ENCODE peak calls at places on chromosomes 5 and 9, in nine cellular contexts. M is sigmoid colon, C is suprapubic skin, J is prostate gland, H is breast epithelium, L is body of pancreas, T is NB4, R is HepG2, Y is esophagus muscularis mucosa. W is an unnamed sample.

GRCh38 chr5:141713616-141714309 is 31.7 kb upstream of the ARAP3 start:
- DNase-seq in M (no peak), C (no peak), J (no peak), H (no peak), L (no peak), T (no peak), R (peak; percentile 9), Y (no peak), W (no peak)

GRCh38 chr5:164353155-164353554 is 847.7 kb downstream of the MAT2B start:
- DNase-seq in M (no peak), C (no peak), J (no peak), H (no peak), L (no peak), T (no peak), R (no peak), Y (no peak), W (peak; percentile 15)

GRCh38 chr9:84940294-84940693 is 270.8 kb downstream of the NTRK2 start:
- DNase-seq in M (no peak), C (no peak), J (no peak), H (no peak), L (no peak), T (no peak), R (no peak), Y (no peak), W (no peak)

GRCh38 chr5:86500947-86501346 is 116.8 kb upstream of the COX7C start:
- DNase-seq in M (no peak), C (no peak), J (no peak), H (no peak), L (no peak), T (peak; percentile 1), R (no peak), Y (no peak), W (no peak)

GRCh38 chr9:18566125-18566524 is 92.2 kb downstream of the ADAMTSL1 start:
- DNase-seq in M (no peak), C (no peak), J (no peak), H (no peak), L (no peak), T (no peak), R (no peak), Y (no peak), W (no peak)

GRCh38 chr9:115069771-115070170 is 48.2 kb downstream of the TNC start:
- DNase-seq in M (no peak), C (no peak), J (no peak), H (no peak), L (no peak), T (no peak), R (no peak), Y (no peak), W (no peak)

GRCh38 chr9:123761905-123762605 is 167.9 kb downstream of the DENND1A start:
- DNase-seq in M (no peak), C (no peak), J (no peak), H (no peak), L (no peak), T (no peak), R (peak; percentile 66), Y (no peak), W (no peak)

GRCh38 chr5:133496631-133497030 is 115.7 kb downstream of the FSTL4 start:
- DNase-seq in M (no peak), C (no peak), J (no peak), H (no peak), L (no peak), T (no peak), R (no peak), Y (peak; percentile 72), W (no peak)

GRCh38 chr9:133844876-133845658 is 106.9 kb upstream of the SARDH start:
- DNase-seq in M (peak; percentile 87), C (no peak), J (no peak), H (peak; percentile 25), L (peak; percentile 75), T (peak; percentile 24), R (no peak), Y (no peak), W (no peak)

GRCh38 chr5:81909677-81910076 is 62.1 kb upstream of the ATG10 start:
- DNase-seq in M (no peak), C (no peak), J (no peak), H (no peak), L (no peak), T (peak; percentile 52), R (no peak), Y (no peak), W (no peak)

GRCh38 chr9:71223953-71224538 is 102.6 kb upstream of the TRPM3 start:
- DNase-seq in M (no peak), C (no peak), J (no peak), H (no peak), L (no peak), T (no peak), R (peak; percentile 7), Y (no peak), W (no peak)

DNA sequence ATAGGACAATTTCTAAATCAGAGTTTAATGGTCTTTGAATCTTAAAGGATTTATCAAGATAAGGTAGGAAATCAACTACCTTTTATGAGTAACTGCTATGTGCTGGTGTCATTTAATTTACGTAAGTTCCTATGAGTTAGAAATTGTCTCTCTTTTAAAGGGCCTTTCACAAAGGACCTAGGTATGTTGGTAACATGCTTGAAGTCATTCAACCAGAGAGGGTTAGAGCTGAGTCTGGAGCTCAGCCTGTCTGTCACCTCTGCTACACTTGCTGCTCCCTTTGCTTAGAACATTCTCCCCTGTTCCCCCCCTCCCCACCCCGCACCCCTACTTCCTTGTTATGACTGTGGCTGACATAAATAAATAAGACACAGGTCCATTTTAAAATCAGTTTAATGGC is 190.3 kb upstream of the SEMA6A start:
- DNase-seq in M (no peak), C (no peak), J (no peak), H (no peak), L (no peak), T (no peak), R (no peak), Y (no peak), W (no peak)
- TF ChIP-seq POLR2A in M (no peak), C (no peak), J (no peak), H (no peak), L (no peak), T (no peak), R (no peak), Y (no peak), W (no peak)

GRCh38 chr5:56951946-56952691 is at the start of gene MIER3:
- DNase-seq in M (peak; percentile 88), C (peak; percentile 87), J (peak; percentile 69), H (peak; percentile 48), L (peak; percentile 79), T (peak; percentile 84), R (peak; percentile 43), Y (no peak), W (peak; percentile 89)
- TF ChIP-seq POLR2A in M (no peak), C (no peak), J (peak; percentile 12), H (no peak), L (peak; percentile 19), T (peak; percentile 40), R (peak; percentile 55), Y (no peak), W (no peak)

GRCh38 chr9:14107495-14107894 is 206.4 kb downstream of the NFIB start:
- DNase-seq in M (no peak), C (no peak), J (no peak), H (no peak), L (no peak), T (no peak), R (no peak), Y (no peak), W (no peak)

GRCh38 chr9:14107977-14108376 is 206.0 kb downstream of the NFIB start:
- DNase-seq in M (no peak), C (no peak), J (no peak), H (no peak), L (peak; percentile 30), T (no peak), R (no peak), Y (no peak), W (peak; percentile 42)

GRCh38 chr9:14103115-14103514 is 210.8 kb downstream of the NFIB start:
- DNase-seq in M (no peak), C (no peak), J (no peak), H (no peak), L (no peak), T (no peak), R (no peak), Y (no peak), W (no peak)

GRCh38 chr9:14104501-14104900 is 209.4 kb downstream of the NFIB start:
- DNase-seq in M (no peak), C (no peak), J (no peak), H (no peak), L (no peak), T (no peak), R (no peak), Y (no peak), W (no peak)

DNA sequence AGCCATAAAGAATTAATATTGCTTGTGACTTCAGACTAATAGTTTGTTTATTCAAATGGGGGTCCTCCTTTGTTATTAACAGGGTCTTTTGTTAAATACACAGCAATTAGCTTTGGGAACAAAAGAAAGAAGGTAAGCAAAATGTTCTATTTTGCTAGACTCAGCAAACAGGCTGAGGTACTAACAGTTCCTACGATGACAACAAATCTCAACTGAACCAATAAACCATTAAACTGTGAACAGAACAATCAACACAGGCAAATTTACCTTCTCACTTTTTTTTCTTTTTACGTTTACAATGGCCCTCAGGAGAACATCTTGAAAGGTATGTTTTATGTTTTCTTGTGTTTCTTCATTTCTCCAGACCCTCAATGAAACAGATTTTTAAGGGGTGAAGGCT is 207.2 kb downstream of the NFIB start:
- DNase-seq in M (no peak), C (no peak), J (no peak), H (no peak), L (no peak), T (no peak), R (no peak), Y (no peak), W (no peak)
- TF ChIP-seq POLR2A in M (no peak), C (no peak), J (no peak), H (no peak), L (no peak), T (no peak), R (no peak), Y (no peak), W (no peak)

GRCh38 chr5:160251406-160252155 is 22.3 kb downstream of the FABP6 start:
- DNase-seq in M (no peak), C (no peak), J (no peak), H (no peak), L (no peak), T (no peak), R (no peak), Y (no peak), W (no peak)

GRCh38 chr5:160254706-160255105 is 25.4 kb downstream of the FABP6 start:
- DNase-seq in M (no peak), C (no peak), J (no peak), H (no peak), L (no peak), T (no peak), R (no peak), Y (no peak), W (no peak)

GRCh38 chr5:160252916-160253315 is 23.6 kb downstream of the FABP6 start:
- DNase-seq in M (no peak), C (no peak), J (no peak), H (no peak), L (no peak), T (no peak), R (no peak), Y (no peak), W (no peak)

GRCh38 chr5:160250826-160251225 is 21.5 kb downstream of the FABP6 start:
- DNase-seq in M (no peak), C (no peak), J (no peak), H (no peak), L (no peak), T (no peak), R (no peak), Y (no peak), W (no peak)

DNA sequence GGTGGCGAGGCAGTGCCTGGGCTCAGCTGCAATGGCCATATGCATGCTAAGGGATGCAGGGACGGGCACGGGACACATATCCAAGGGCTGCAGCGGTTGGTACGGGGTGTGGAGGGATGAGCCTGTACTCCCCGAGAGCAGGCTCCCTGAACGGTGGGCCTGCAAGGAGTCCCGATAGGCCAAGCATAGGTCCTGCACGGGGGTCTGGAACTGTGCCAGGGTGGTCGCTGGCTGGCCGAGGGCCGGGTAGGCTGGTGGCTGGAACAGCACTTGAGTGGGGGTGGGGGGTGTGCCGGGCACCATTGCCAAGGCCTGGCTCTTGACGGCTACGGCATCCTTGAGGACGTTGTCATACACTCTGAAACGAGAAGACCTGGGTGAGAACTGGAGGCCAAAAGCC is 24.1 kb downstream of the FABP6 start:
- DNase-seq in M (no peak), C (no peak), J (no peak), H (no peak), L (no peak), T (no peak), R (no peak), Y (no peak), W (no peak)
- TF ChIP-seq POLR2A in M (no peak), C (no peak), J (no peak), H (no peak), L (no peak), T (no peak), R (no peak), Y (no peak), W (no peak)

W was measured in erythroblast.